ENCODE peak calls at places on chromosome 1, in nine cellular contexts. Y is brain microvascular endothelial cell; J is upper lobe of right lung; D is activated T-cell treated with anti-CD3 and anti-CD28 coated beads, Interleukin-2, amount 50 U/mL, for 4 hours; W is COR-L47; A is NCI-H774; B is effector memory CD4-positive, alpha-beta T cell; I is iris pigment epithelial cell; U is adipocyte. K is an unnamed sample.

GRCh38 chr1:231519166-231519565 is 9.3 kb upstream of the TSNAX start:
- DNase-seq in Y (no peak), J (no peak), D (no peak), W (no peak), A (no peak), B (no peak), I (no peak), U (no peak), K (peak; percentile 12)

GRCh38 chr1:26094677-26095383 is 16.8 kb upstream of the PDIK1L start:
- DNase-seq in Y (no peak), J (no peak), D (no peak), W (peak; percentile 24), A (no peak), B (no peak), I (no peak), U (no peak), K (peak; percentile 69)

GRCh38 chr1:29991025-29991424 is 732.4 kb downstream of the MATN1 start:
- DNase-seq in Y (no peak), J (no peak), D (no peak), W (no peak), A (no peak), B (no peak), I (no peak), U (no peak), K (no peak)

GRCh38 chr1:37605806-37606474 is 10.2 kb upstream of the GNL2 start:
- DNase-seq in Y (peak; percentile 3), J (no peak), D (no peak), W (no peak), A (no peak), B (no peak), I (peak; percentile 4), U (no peak), K (peak; percentile 61)

GRCh38 chr1:211643324-211644212 is 31.9 kb downstream of the NEK2 start:
- DNase-seq in Y (no peak), J (peak; percentile 78), D (no peak), W (peak; percentile 82), A (peak; percentile 34), B (no peak), I (no peak), U (peak; percentile 14), K (no peak)

GRCh38 chr1:159282118-159282517 is 20.0 kb upstream of the FCER1A start:
- DNase-seq in Y (no peak), J (no peak), D (no peak), W (no peak), A (no peak), B (no peak), I (peak; percentile 23), U (no peak), K (no peak)

GRCh38 chr1:55640708-55641473 is 425.7 kb upstream of the USP24 start:
- DNase-seq in Y (peak; percentile 75), J (no peak), D (peak; percentile 5), W (no peak), A (peak; percentile 23), B (no peak), I (peak; percentile 67), U (peak; percentile 81), K (peak; percentile 83)

GRCh38 chr1:178726545-178726944 is 1.5 kb downstream of the RALGPS2 start:
- DNase-seq in Y (no peak), J (no peak), D (no peak), W (no peak), A (no peak), B (no peak), I (no peak), U (no peak), K (no peak)

GRCh38 chr1:84412316-84412942 is 14.1 kb downstream of the DNASE2B start:
- DNase-seq in Y (peak; percentile 92), J (no peak), D (no peak), W (no peak), A (no peak), B (no peak), I (peak; percentile 88), U (peak; percentile 82), K (peak; percentile 63)

GRCh38 chr1:183968386-183968785 is 69.1 kb downstream of the COLGALT2 start:
- DNase-seq in Y (no peak), J (no peak), D (no peak), W (no peak), A (no peak), B (no peak), I (no peak), U (no peak), K (no peak)

GRCh38 chr1:151499355-151499754 is 11.8 kb upstream of the CGN start:
- DNase-seq in Y (no peak), J (no peak), D (no peak), W (no peak), A (no peak), B (no peak), I (no peak), U (no peak), K (no peak)

GRCh38 chr1:11448375-11449085 is 30.4 kb upstream of the DISP3 start:
- DNase-seq in Y (no peak), J (no peak), D (no peak), W (no peak), A (no peak), B (no peak), I (peak; percentile 11), U (peak; percentile 1), K (no peak)

GRCh38 chr1:168439451-168440375 is 104.1 kb downstream of the XCL2 start:
- DNase-seq in Y (peak; percentile 86), J (peak; percentile 66), D (peak; percentile 76), W (peak; percentile 84), A (peak; percentile 59), B (peak; percentile 52), I (peak; percentile 86), U (peak; percentile 97), K (peak; percentile 93)

GRCh38 chr1:26122988-26123973 is 11.7 kb downstream of the PDIK1L start:
- DNase-seq in Y (peak; percentile 70), J (no peak), D (no peak), W (no peak), A (no peak), B (no peak), I (peak; percentile 78), U (peak; percentile 51), K (peak; percentile 53)

GRCh38 chr1:223708001-223708359 is 4.4 kb upstream of the CAPN2 start:
- DNase-seq in Y (no peak), J (no peak), D (no peak), W (no peak), A (peak; percentile 66), B (no peak), I (no peak), U (no peak), K (no peak)

GRCh38 chr1:174966000-174966572 is 33.7 kb upstream of the CACYBP start:
- DNase-seq in Y (no peak), J (no peak), D (no peak), W (no peak), A (no peak), B (no peak), I (peak; percentile 72), U (peak; percentile 73), K (peak; percentile 49)

GRCh38 chr1:186102559-186103148 is 272.4 kb downstream of the TPR start:
- DNase-seq in Y (peak; percentile 92), J (no peak), D (no peak), W (no peak), A (no peak), B (no peak), I (peak; percentile 93), U (peak; percentile 85), K (peak; percentile 96)

GRCh38 chr1:27382950-27383627 is at the start of gene CD164L2:
- DNase-seq in Y (no peak), J (peak; percentile 90), D (no peak), W (no peak), A (peak; percentile 9), B (peak; percentile 32), I (no peak), U (no peak), K (no peak)

GRCh38 chr1:203113308-203113707 is 14.2 kb upstream of the ADORA1 start:
- DNase-seq in Y (no peak), J (no peak), D (no peak), W (no peak), A (no peak), B (no peak), I (no peak), U (no peak), K (no peak)

GRCh38 chr1:202160377-202160940 is at the start of gene PTPN7:
- DNase-seq in Y (no peak), J (peak; percentile 84), D (peak; percentile 89), W (no peak), A (no peak), B (peak; percentile 56), I (no peak), U (no peak), K (no peak)

GRCh38 chr1:172393354-172393753 is 27.1 kb upstream of the C1orf105 start:
- DNase-seq in Y (no peak), J (no peak), D (no peak), W (no peak), A (no peak), B (no peak), I (no peak), U (no peak), K (no peak)

GRCh38 chr1:204148098-204148406 is 3.8 kb downstream of the ETNK2 start:
- DNase-seq in Y (no peak), J (no peak), D (no peak), W (no peak), A (no peak), B (no peak), I (no peak), U (no peak), K (no peak)

GRCh38 chr1:209886219-209886536 is 51.8 kb upstream of the SYT14 start:
- DNase-seq in Y (no peak), J (no peak), D (no peak), W (peak; percentile 39), A (no peak), B (no peak), I (no peak), U (no peak), K (no peak)

K was measured in fibroblast of the aortic adventitia.